ENCODE peak calls at places on chromosome X, in five cellular contexts. One of them, this sample, is unnamed.

GRCh38 chrX:103417370-103417769 is 41.0 kb downstream of the BEX3 start:
- DNase-seq in activated naive CD4-positive, alpha-beta T cell treated with anti-CD3 and anti-CD28 coated beads for 36 hours: no peak
- DNase-seq in M059J: no peak
- DNase-seq in heart left ventricle: no peak
- DNase-seq in IMR-90: no peak
- DNase-seq in this sample: no peak

GRCh38 chrX:154829926-154830442 is 4.5 kb downstream of the SMIM9 start:
- DNase-seq in activated naive CD4-positive, alpha-beta T cell treated with anti-CD3 and anti-CD28 coated beads for 36 hours: no peak
- DNase-seq in M059J: no peak
- DNase-seq in heart left ventricle: no peak
- DNase-seq in IMR-90: no peak
- DNase-seq in this sample: no peak

GRCh38 chrX:12949205-12949926 is 25.5 kb upstream of the TMSB4X start:
- DNase-seq in activated naive CD4-positive, alpha-beta T cell treated with anti-CD3 and anti-CD28 coated beads for 36 hours: no peak
- DNase-seq in M059J: peak
- DNase-seq in heart left ventricle: no peak
- DNase-seq in IMR-90: peak
- DNase-seq in this sample: peak

GRCh38 chrX:2696698-2697215 is 5.7 kb downstream of the CD99 start:
- DNase-seq in activated naive CD4-positive, alpha-beta T cell treated with anti-CD3 and anti-CD28 coated beads for 36 hours: peak
- DNase-seq in M059J: peak
- DNase-seq in heart left ventricle: peak
- DNase-seq in IMR-90: peak
- DNase-seq in this sample: peak

GRCh38 chrX:40863671-40864070 is 128.3 kb upstream of the MED14 start:
- DNase-seq in activated naive CD4-positive, alpha-beta T cell treated with anti-CD3 and anti-CD28 coated beads for 36 hours: no peak
- DNase-seq in M059J: no peak
- DNase-seq in heart left ventricle: no peak
- DNase-seq in IMR-90: no peak
- DNase-seq in this sample: peak

GRCh38 chrX:2500681-2501151 is at the start of the genes DHRSX and ZBED1:
- DNase-seq in activated naive CD4-positive, alpha-beta T cell treated with anti-CD3 and anti-CD28 coated beads for 36 hours: peak
- DNase-seq in M059J: peak
- DNase-seq in heart left ventricle: peak
- DNase-seq in IMR-90: no peak
- DNase-seq in this sample: no peak

GRCh38 chrX:53324803-53325202 is 43.4 kb upstream of the IQSEC2 start:
- DNase-seq in activated naive CD4-positive, alpha-beta T cell treated with anti-CD3 and anti-CD28 coated beads for 36 hours: no peak
- DNase-seq in M059J: no peak
- DNase-seq in heart left ventricle: no peak
- DNase-seq in IMR-90: no peak
- DNase-seq in this sample: no peak

GRCh38 chrX:121754301-121754700 is 706.9 kb downstream of the GLUD2 start:
- DNase-seq in activated naive CD4-positive, alpha-beta T cell treated with anti-CD3 and anti-CD28 coated beads for 36 hours: no peak
- DNase-seq in M059J: no peak
- DNase-seq in heart left ventricle: no peak
- DNase-seq in IMR-90: no peak
- DNase-seq in this sample: no peak

GRCh38 chrX:101904996-101905395 is 26.8 kb downstream of the ZMAT1 start:
- DNase-seq in activated naive CD4-positive, alpha-beta T cell treated with anti-CD3 and anti-CD28 coated beads for 36 hours: no peak
- DNase-seq in M059J: no peak
- DNase-seq in heart left ventricle: no peak
- DNase-seq in IMR-90: no peak
- DNase-seq in this sample: no peak

GRCh38 chrX:11097920-11098319 is 13.2 kb upstream of the HCCS start:
- DNase-seq in activated naive CD4-positive, alpha-beta T cell treated with anti-CD3 and anti-CD28 coated beads for 36 hours: no peak
- DNase-seq in M059J: no peak
- DNase-seq in heart left ventricle: no peak
- DNase-seq in IMR-90: no peak
- DNase-seq in this sample: no peak

GRCh38 chrX:4670606-4671005 is 957.2 kb upstream of the PRKX start:
- DNase-seq in activated naive CD4-positive, alpha-beta T cell treated with anti-CD3 and anti-CD28 coated beads for 36 hours: no peak
- DNase-seq in M059J: no peak
- DNase-seq in heart left ventricle: no peak
- DNase-seq in IMR-90: no peak
- DNase-seq in this sample: no peak

GRCh38 chrX:73021361-73022092 is 18.8 kb downstream of the PABPC1L2B start:
- DNase-seq in activated naive CD4-positive, alpha-beta T cell treated with anti-CD3 and anti-CD28 coated beads for 36 hours: no peak
- DNase-seq in M059J: no peak
- DNase-seq in heart left ventricle: no peak
- DNase-seq in IMR-90: no peak
- DNase-seq in this sample: no peak

GRCh38 chrX:41827886-41828285 is 95.5 kb downstream of the CASK start:
- DNase-seq in activated naive CD4-positive, alpha-beta T cell treated with anti-CD3 and anti-CD28 coated beads for 36 hours: no peak
- DNase-seq in M059J: peak
- DNase-seq in heart left ventricle: no peak
- DNase-seq in IMR-90: peak
- DNase-seq in this sample: peak

GRCh38 chrX:133374874-133375387 is 40.4 kb downstream of the GPC4 start:
- DNase-seq in activated naive CD4-positive, alpha-beta T cell treated with anti-CD3 and anti-CD28 coated beads for 36 hours: no peak
- DNase-seq in M059J: no peak
- DNase-seq in heart left ventricle: no peak
- DNase-seq in IMR-90: no peak
- DNase-seq in this sample: no peak

GRCh38 chrX:46125139-46125538 is 420.1 kb downstream of the ZNF674 start:
- DNase-seq in activated naive CD4-positive, alpha-beta T cell treated with anti-CD3 and anti-CD28 coated beads for 36 hours: peak
- DNase-seq in M059J: peak
- DNase-seq in heart left ventricle: no peak
- DNase-seq in IMR-90: no peak
- DNase-seq in this sample: peak